ENCODE peak calls at places on chromosome 18, in six cellular contexts. I, X, K, N, B and C are unnamed samples.
A peak's percentile ranks its signal among the peaks of the same experiment; 100 is the strongest.

GRCh38 chr18:12048010-12048826 is 45.4 kb upstream of the ANKRD62 start:
- DNase-seq in I (no peak), X (no peak), K (no peak), N (no peak), B (no peak), C (no peak)

GRCh38 chr18:29218101-29218500 is 1041.2 kb upstream of the CDH2 start:
- DNase-seq in I (no peak), X (no peak), K (peak; percentile 40), N (no peak), B (no peak), C (no peak)

GRCh38 chr18:74420926-74421325 is 36.2 kb downstream of the DIPK1C start:
- DNase-seq in I (no peak), X (no peak), K (no peak), N (no peak), B (no peak), C (no peak)

GRCh38 chr18:3067213-3068118 is 54.5 kb upstream of the LPIN2 start:
- DNase-seq in I (no peak), X (no peak), K (no peak), N (no peak), B (no peak), C (no peak)

GRCh38 chr18:41814651-41815050 is 140.4 kb upstream of the PIK3C3 start:
- DNase-seq in I (no peak), X (no peak), K (no peak), N (no peak), B (no peak), C (peak; percentile 46)

GRCh38 chr18:76994086-76994654 is 138.4 kb downstream of the MBP start:
- DNase-seq in I (no peak), X (peak; percentile 8), K (peak; percentile 56), N (no peak), B (no peak), C (no peak)

GRCh38 chr18:47413327-47413726 is 161.9 kb upstream of the SKOR2 start:
- DNase-seq in I (no peak), X (no peak), K (no peak), N (peak; percentile 8), B (peak; percentile 1), C (peak; percentile 73)

GRCh38 chr18:63189817-63190216 is 129.8 kb downstream of the BCL2 start:
- DNase-seq in I (no peak), X (no peak), K (no peak), N (no peak), B (no peak), C (no peak)

GRCh38 chr18:27763936-27764335 is 413.0 kb downstream of the CDH2 start:
- DNase-seq in I (no peak), X (no peak), K (no peak), N (no peak), B (no peak), C (no peak)

GRCh38 chr18:24731158-24731557 is 270.7 kb downstream of the HRH4 start:
- DNase-seq in I (no peak), X (no peak), K (no peak), N (peak; percentile 47), B (no peak), C (no peak)

GRCh38 chr18:44835555-44836156 is 155.0 kb downstream of the SETBP1 start:
- DNase-seq in I (no peak), X (no peak), K (no peak), N (no peak), B (no peak), C (peak; percentile 52)

GRCh38 chr18:31197676-31198075 is 35.0 kb upstream of the DSC1 start:
- DNase-seq in I (peak; percentile 34), X (no peak), K (no peak), N (no peak), B (no peak), C (no peak)

GRCh38 chr18:31950620-31951019 is 7.7 kb upstream of the TRAPPC8 start:
- DNase-seq in I (no peak), X (no peak), K (no peak), N (no peak), B (no peak), C (no peak)

GRCh38 chr18:58391932-58392331 is 237.0 kb downstream of the ALPK2 start:
- DNase-seq in I (no peak), X (no peak), K (no peak), N (no peak), B (no peak), C (no peak)
- TF ChIP-seq CTCF in I (no peak), X (no peak), K (no peak), N (no peak), B (no peak), C (no peak)

DNA sequence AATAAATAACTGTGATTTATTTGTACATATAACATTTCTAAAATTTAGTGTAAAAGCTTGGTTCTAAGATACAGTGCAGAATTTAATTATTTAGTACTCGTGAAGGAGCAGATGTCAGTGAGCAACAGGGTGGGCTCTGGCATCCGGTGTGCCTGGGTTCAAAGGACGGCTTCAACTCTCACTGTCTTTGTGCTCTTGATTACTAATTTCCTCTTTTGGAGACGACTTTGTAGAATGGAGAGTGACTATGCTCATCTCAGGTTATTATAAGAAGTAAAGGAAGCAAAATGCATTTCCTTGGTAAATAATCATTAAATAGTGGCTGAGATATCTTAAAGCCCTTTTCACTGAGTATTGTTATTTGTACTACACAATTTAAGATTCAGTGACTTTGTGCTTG is 271.7 kb downstream of the ASXL3 start:
- DNase-seq in I (no peak), X (no peak), K (no peak), N (no peak), B (no peak), C (no peak)
- H3K4me3 ChIP-seq in I (no peak overlapping the region), X (no peak overlapping the region), K (no peak overlapping the region), N (no peak overlapping the region), B (no peak overlapping the region), C (no peak overlapping the region)

DNA sequence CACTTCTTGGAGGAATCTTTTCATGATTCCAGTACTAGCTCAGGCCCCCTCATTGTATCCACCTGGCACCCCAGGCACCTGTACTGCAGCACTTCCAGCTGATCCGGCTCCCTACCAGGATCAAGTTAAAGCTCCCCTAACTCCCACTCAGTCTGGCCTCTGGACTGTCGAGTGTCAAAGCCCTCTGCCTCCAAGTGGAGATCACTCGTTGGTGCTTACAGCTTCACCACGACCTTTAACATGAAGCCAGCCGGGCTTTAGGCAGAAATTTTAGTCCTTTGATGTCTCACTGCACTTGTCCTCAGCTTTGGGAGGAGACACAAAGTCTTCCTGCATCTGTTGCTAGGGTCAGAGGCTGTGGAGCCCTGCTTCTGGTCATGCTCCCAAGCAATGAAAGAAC is 197.7 kb downstream of the ALPK2 start:
- DNase-seq in I (no peak), X (no peak), K (no peak), N (no peak), B (no peak), C (no peak)
- TF ChIP-seq CTCF in I (no peak), X (no peak), K (no peak), N (no peak), B (no peak), C (no peak)

GRCh38 chr18:70181015-70181414 is 24.5 kb downstream of the RTTN start:
- DNase-seq in I (peak; percentile 47), X (peak; percentile 36), K (peak; percentile 80), N (no peak), B (peak; percentile 48), C (peak; percentile 45)
- H3K4me3 ChIP-seq in I (no peak overlapping the region), X (no peak overlapping the region), K (no peak overlapping the region), N (no peak overlapping the region), B (no peak overlapping the region), C (no peak overlapping the region)

GRCh38 chr18:36759167-36759776 is 69.5 kb downstream of the TPGS2 start:
- DNase-seq in I (no peak), X (no peak), K (no peak), N (no peak), B (no peak), C (no peak)

GRCh38 chr18:36760598-36760997 is 68.2 kb downstream of the TPGS2 start:
- DNase-seq in I (no peak), X (no peak), K (no peak), N (no peak), B (no peak), C (no peak)

GRCh38 chr18:36758623-36759022 is 70.2 kb downstream of the TPGS2 start:
- DNase-seq in I (no peak), X (no peak), K (peak; percentile 6), N (no peak), B (no peak), C (no peak)

GRCh38 chr18:36762074-36762473 is 66.7 kb downstream of the TPGS2 start:
- DNase-seq in I (no peak), X (no peak), K (peak; percentile 54), N (no peak), B (no peak), C (peak; percentile 91)

DNA sequence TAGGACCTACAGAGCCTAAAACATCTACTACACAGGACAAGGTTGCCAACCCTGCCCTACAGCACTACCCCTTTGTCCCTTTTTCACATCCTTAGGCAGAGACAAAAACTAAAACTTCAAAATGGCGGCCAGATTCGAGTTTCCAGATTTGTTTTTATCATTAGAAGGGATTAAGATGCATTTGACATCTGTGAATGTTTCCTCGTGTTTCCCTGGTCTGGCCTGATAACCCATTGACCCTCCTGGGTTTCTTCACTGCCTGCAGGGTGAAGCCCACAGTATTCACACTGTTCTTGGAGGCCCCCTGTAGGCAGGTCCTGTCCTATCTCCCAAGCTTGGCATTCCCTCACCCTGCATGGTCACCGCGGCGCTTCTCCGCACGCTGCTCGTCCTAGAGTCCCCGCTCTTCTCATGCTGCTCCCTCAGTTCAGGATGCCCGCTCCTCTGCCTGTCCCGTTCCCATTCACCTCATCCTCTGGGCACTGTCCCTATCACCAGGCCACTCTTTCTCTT is 67.6 kb downstream of the TPGS2 start:
- DNase-seq in I (no peak), X (no peak), K (no peak), N (no peak), B (no peak), C (no peak)
- TF ChIP-seq CTCF in I (no peak), X (no peak), K (no peak), N (no peak), B (no peak), C (peak; percentile 3)

DNA sequence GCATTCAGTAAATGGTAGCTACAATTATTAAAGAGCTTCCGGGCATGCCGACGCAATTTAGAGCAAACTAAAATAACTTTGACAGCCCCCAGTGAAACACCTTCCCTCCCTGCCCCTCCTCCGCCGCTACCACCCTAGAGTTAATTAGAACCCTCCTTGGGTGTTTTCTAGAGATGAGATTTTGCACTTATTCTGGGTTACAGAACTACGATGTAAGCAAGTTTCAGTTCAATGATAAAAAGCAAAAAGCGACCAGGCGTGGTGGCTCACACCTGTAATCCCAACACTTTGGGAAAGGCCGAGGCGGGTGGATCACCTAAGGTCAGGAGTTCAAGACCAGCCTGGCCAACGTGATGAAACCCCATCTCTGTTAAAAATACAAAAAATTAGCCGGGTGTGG is 32.6 kb downstream of the SMAD7 start:
- DNase-seq in I (no peak), X (no peak), K (no peak), N (no peak), B (no peak), C (no peak)
- H3K4me3 ChIP-seq in I (no peak overlapping the region), X (no peak overlapping the region), K (no peak overlapping the region), N (no peak overlapping the region), B (no peak overlapping the region), C (no peak overlapping the region)

GRCh38 chr18:59697236-59697932 is at the start of gene CCBE1:
- DNase-seq in I (peak; percentile 84), X (no peak), K (peak; percentile 71), N (peak; percentile 72), B (peak; percentile 81), C (no peak)
- TF ChIP-seq CTCF in I (peak; percentile 93), X (peak; percentile 96), K (peak; percentile 82), N (peak; percentile 90), B (peak; percentile 95), C (peak; percentile 97)